ENCODE peak calls at places on chromosomes 5 and 9, in six cellular contexts. W is fibroblast of pulmonary artery; C is activated CD8-positive, alpha-beta T cell treated with anti-CD3 and anti-CD28 coated beads for 36 hours; Q is HCT116; L is fibroblast of lung; J is B cell. M is an unnamed sample.

GRCh38 chr9:136053757-136054142 is 41.3 kb downstream of the NACC2 start:
- DNase-seq in W (no peak), C (no peak), Q (no peak), L (no peak), J (no peak), M (peak; percentile 8)

GRCh38 chr5:139640432-139641115 is 7.6 kb upstream of the CXXC5 start:
- DNase-seq in W (no peak), C (no peak), Q (no peak), L (no peak), J (no peak), M (peak; percentile 16)

GRCh38 chr5:65779643-65780042 is 57.6 kb downstream of the NLN start:
- DNase-seq in W (no peak), C (no peak), Q (no peak), L (no peak), J (no peak), M (no peak)

GRCh38 chr9:18075253-18075977 is 398.5 kb upstream of the ADAMTSL1 start:
- DNase-seq in W (no peak), C (no peak), Q (no peak), L (no peak), J (no peak), M (no peak)

GRCh38 chr5:67297376-67297775 is 100.8 kb upstream of the CD180 start:
- DNase-seq in W (no peak), C (no peak), Q (no peak), L (no peak), J (no peak), M (no peak)

GRCh38 chr5:169847519-169847918 is 132.8 kb downstream of the INSYN2B start:
- DNase-seq in W (no peak), C (no peak), Q (no peak), L (peak; percentile 25), J (no peak), M (no peak)

GRCh38 chr5:40052812-40053211 is 626.9 kb upstream of the PTGER4 start:
- DNase-seq in W (no peak), C (no peak), Q (no peak), L (no peak), J (no peak), M (no peak)

GRCh38 chr5:116702776-116703175 is 128.2 kb upstream of the SEMA6A start:
- DNase-seq in W (no peak), C (no peak), Q (no peak), L (no peak), J (no peak), M (peak; percentile 24)

GRCh38 chr5:72140711-72141110 is 33.4 kb downstream of the MAP1B start:
- DNase-seq in W (no peak), C (no peak), Q (no peak), L (no peak), J (no peak), M (no peak)

GRCh38 chr5:1336749-1337489 is 8.0 kb downstream of the CLPTM1L start:
- DNase-seq in W (no peak), C (no peak), Q (no peak), L (no peak), J (no peak), M (no peak)

GRCh38 chr5:177462021-177462670 is 11.3 kb downstream of the DBN1 start:
- DNase-seq in W (no peak), C (peak; percentile 48), Q (no peak), L (no peak), J (no peak), M (no peak)

GRCh38 chr5:73118331-73119011 is 1.9 kb upstream of the TMEM171 start:
- DNase-seq in W (no peak), C (no peak), Q (no peak), L (no peak), J (no peak), M (no peak)

GRCh38 chr5:169286572-169287325 is 14.2 kb downstream of the SLIT3 start:
- DNase-seq in W (peak; percentile 82), C (no peak), Q (no peak), L (no peak), J (no peak), M (no peak)

GRCh38 chr5:112742424-112742823 is 4.7 kb downstream of the APC start:
- DNase-seq in W (peak; percentile 17), C (peak; percentile 7), Q (no peak), L (peak; percentile 24), J (no peak), M (no peak)

GRCh38 chr5:171344936-171345608 is 36.0 kb downstream of the TLX3 start:
- DNase-seq in W (no peak), C (no peak), Q (no peak), L (no peak), J (no peak), M (no peak)

GRCh38 chr9:8486095-8486494 is 686.5 kb upstream of the DMAC1 start:
- DNase-seq in W (peak; percentile 35), C (peak; percentile 12), Q (no peak), L (peak; percentile 32), J (no peak), M (no peak)

GRCh38 chr5:146340260-146341081 is 1.8 kb downstream of the POU4F3 start:
- DNase-seq in W (peak; percentile 73), C (peak; percentile 67), Q (no peak), L (peak; percentile 68), J (no peak), M (peak; percentile 71)

GRCh38 chr5:149723374-149723773 is 6.7 kb upstream of the PPARGC1B start:
- DNase-seq in W (no peak), C (no peak), Q (no peak), L (no peak), J (no peak), M (no peak)

GRCh38 chr5:32645246-32645645 is 59.9 kb downstream of the SUB1 start:
- DNase-seq in W (no peak), C (peak; percentile 4), Q (no peak), L (peak; percentile 12), J (no peak), M (peak; percentile 37)

GRCh38 chr9:99134893-99135341 is 30.0 kb downstream of the TGFBR1 start:
- DNase-seq in W (peak; percentile 22), C (peak; percentile 37), Q (no peak), L (peak; percentile 85), J (no peak), M (no peak)

GRCh38 chr5:175288048-175288621 is 155.8 kb downstream of the DRD1 start:
- DNase-seq in W (peak; percentile 2), C (no peak), Q (peak; percentile 23), L (peak; percentile 93), J (no peak), M (no peak)

GRCh38 chr5:142432369-142432863 is 107.6 kb upstream of the SPRY4 start:
- DNase-seq in W (no peak), C (peak; percentile 63), Q (no peak), L (no peak), J (peak; percentile 31), M (peak; percentile 30)
- TF ChIP-seq CTCF in W (no peak), C (no peak), Q (no peak), L (no peak), J (no peak), M (no peak)

GRCh38 chr5:164600929-164601535 is 1095.6 kb downstream of the MAT2B start:
- DNase-seq in W (no peak), C (no peak), Q (no peak), L (no peak), J (no peak), M (no peak)

GRCh38 chr5:164600166-164600715 is 1094.8 kb downstream of the MAT2B start:
- DNase-seq in W (peak; percentile 27), C (no peak), Q (no peak), L (peak; percentile 23), J (no peak), M (no peak)

GRCh38 chr5:164597293-164597900 is 1092.0 kb downstream of the MAT2B start:
- DNase-seq in W (no peak), C (peak; percentile 22), Q (no peak), L (no peak), J (no peak), M (peak; percentile 17)
- TF ChIP-seq CTCF in W (no peak), C (peak; percentile 23), Q (peak; percentile 40), L (no peak), J (no peak), M (peak; percentile 61)

GRCh38 chr5:93589812-93590215 is 6.8 kb downstream of the NR2F1 start:
- DNase-seq in W (no peak), C (no peak), Q (no peak), L (peak; percentile 56), J (no peak), M (no peak)
- TF ChIP-seq CTCF in W (peak; percentile 10), C (no peak), Q (no peak), L (no peak), J (no peak), M (no peak)

GRCh38 chr5:180860273-180860886 is 696 bp downstream of the ZFP62 start:
- DNase-seq in W (no peak), C (peak; percentile 68), Q (peak; percentile 50), L (no peak), J (peak; percentile 69), M (peak; percentile 79)
- TF ChIP-seq CTCF in W (no peak), C (peak; percentile 58), Q (peak; percentile 19), L (peak; percentile 14), J (peak; percentile 60), M (peak; percentile 34)

DNA sequence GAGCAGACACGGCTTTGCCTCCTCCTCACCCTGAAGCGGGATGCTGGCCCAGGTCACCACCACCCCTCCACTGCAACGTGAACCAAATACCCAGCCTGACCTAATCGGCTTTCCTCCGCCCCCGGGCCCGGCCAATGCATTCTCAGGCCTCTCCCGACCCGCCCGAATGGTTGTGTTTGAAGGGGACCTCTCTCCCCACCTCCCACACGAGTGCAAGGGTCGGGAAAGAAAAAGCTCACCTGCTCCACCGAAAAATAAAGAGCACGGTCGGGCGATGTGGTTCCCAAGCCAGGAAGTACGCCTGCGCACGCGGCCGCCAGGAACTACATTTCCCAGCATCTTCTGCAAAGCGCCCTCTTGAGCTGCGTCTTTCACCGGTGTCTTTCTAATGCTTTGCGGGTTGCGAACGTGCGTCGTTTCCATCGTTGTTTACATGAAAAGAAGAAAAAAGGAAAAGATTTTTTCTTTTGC is at the start of gene ZNF883:
- DNase-seq in W (peak; percentile 76), C (peak; percentile 66), Q (no peak), L (peak; percentile 69), J (no peak), M (no peak)
- TF ChIP-seq CTCF in W (peak; percentile 17), C (no peak), Q (no peak), L (peak; percentile 13), J (no peak), M (no peak)